ENCODE peak calls at places on chromosomes 12 and 14, in five cellular contexts. X is Daoy; R is CD8-positive, alpha-beta T cell; H is esophagus squamous epithelium; J is NCI-H2029. Q is an unnamed sample.

GRCh38 chr12:110683888-110684287 is 5.0 kb downstream of the HVCN1 start:
- DNase-seq in J (no peak), X (no peak), R (no peak), H (no peak), Q (no peak)

GRCh38 chr12:44816446-44817017 is 59.6 kb downstream of the NELL2 start:
- DNase-seq in R (no peak), J (no peak), X (no peak), H (no peak), Q (no peak)

GRCh38 chr12:80711866-80712265 is 4.4 kb downstream of the MYF6 start:
- DNase-seq in H (no peak), X (no peak), J (no peak), R (no peak), Q (no peak)

GRCh38 chr14:95660550-95661515 is 25.4 kb upstream of the TCL1B start:
- DNase-seq in J (no peak), R (no peak), X (peak), H (no peak), Q (no peak)

GRCh38 chr12:130526813-130527212 is 189.1 kb downstream of the PIWIL1 start:
- DNase-seq in X (peak), H (no peak), J (no peak), R (no peak), Q (no peak)

GRCh38 chr12:103799504-103800251 is 41.4 kb downstream of the NT5DC3 start:
- DNase-seq in X (peak), R (no peak), J (peak), H (no peak), Q (peak)

GRCh38 chr14:72812292-72812851 is 81.5 kb downstream of the DPF3 start:
- DNase-seq in H (no peak), X (no peak), J (no peak), R (no peak), Q (no peak)

GRCh38 chr12:88299567-88300101 is 157.5 kb downstream of the TMTC3 start:
- DNase-seq in H (no peak), X (peak), R (no peak), J (no peak), Q (no peak)

GRCh38 chr12:3035815-3036702 is 41.1 kb upstream of the TSPAN9 start:
- DNase-seq in R (no peak), X (no peak), H (no peak), J (no peak), Q (no peak)

GRCh38 chr12:32135967-32136366 is 29.3 kb downstream of the BICD1 start:
- DNase-seq in H (no peak), X (no peak), J (no peak), R (no peak), Q (no peak)

GRCh38 chr12:87660987-87661769 is 368.0 kb downstream of the C12orf50 start:
- DNase-seq in H (no peak), R (no peak), J (no peak), X (no peak), Q (no peak)

GRCh38 chr12:122738561-122738960 is 7.9 kb upstream of the HCAR1 start:
- DNase-seq in J (no peak), H (no peak), X (no peak), R (no peak), Q (no peak)

GRCh38 chr14:105689722-105690121 is 163.3 kb downstream of the TMEM121 start:
- DNase-seq in J (no peak), R (no peak), X (no peak), H (no peak), Q (no peak)

GRCh38 chr12:42372154-42372791 is 46.3 kb downstream of the PPHLN1 start:
- DNase-seq in R (no peak), J (peak), X (peak), H (no peak), Q (no peak)

GRCh38 chr14:105139212-105139825 is 29.3 kb downstream of the JAG2 start:
- DNase-seq in R (no peak), X (no peak), J (no peak), H (no peak), Q (no peak)

GRCh38 chr12:111368291-111368683 is 608 bp downstream of the PHETA1 start:
- DNase-seq in X (no peak), R (no peak), J (no peak), H (no peak), Q (no peak)

GRCh38 chr14:50633954-50634353 is 34.2 kb downstream of the SAV1 start:
- DNase-seq in J (no peak), H (no peak), X (no peak), R (no peak), Q (no peak)

GRCh38 chr14:61927015-61927414 is 164.8 kb downstream of the SNAPC1 start:
- DNase-seq in J (no peak), H (no peak), R (no peak), X (peak), Q (no peak)

GRCh38 chr12:19967486-19967885 is 400.9 kb upstream of the PDE3A start:
- DNase-seq in X (peak), J (peak), H (no peak), R (no peak), Q (no peak)

GRCh38 chr12:112664569-112664968 is 127.0 kb upstream of the RPH3A start:
- DNase-seq in J (no peak), X (peak), H (no peak), R (no peak), Q (no peak)

Q was measured in DMS79.